ENCODE peak calls at places on chromosome 13, in seven cellular contexts. One of them, this sample, is unnamed.

GRCh38 chr13:51645154-51645650 is 60.9 kb downstream of the WDFY2 start:
- DNase-seq in foreskin fibroblast: peak
- DNase-seq in activated T-helper 1 cell treated with anti-CD3 and anti-CD28 coated beads, Interleukin-2, amount 50 U/mL, for 16 hours: no peak
- DNase-seq in GM03348: peak
- DNase-seq in GM20000: peak
- DNase-seq in NCI-H774: no peak
- DNase-seq in cardiac muscle cell: peak
- DNase-seq in this sample: no peak

GRCh38 chr13:44323754-44324153 is 49.9 kb upstream of the SERP2 start:
- DNase-seq in cardiac muscle cell: no peak
- DNase-seq in activated T-helper 1 cell treated with anti-CD3 and anti-CD28 coated beads, Interleukin-2, amount 50 U/mL, for 16 hours: no peak
- DNase-seq in GM20000: no peak
- DNase-seq in foreskin fibroblast: no peak
- DNase-seq in NCI-H774: no peak
- DNase-seq in GM03348: no peak
- DNase-seq in this sample: no peak

GRCh38 chr13:79869326-79869725 is 388.4 kb downstream of the NDFIP2 start:
- DNase-seq in NCI-H774: no peak
- DNase-seq in activated T-helper 1 cell treated with anti-CD3 and anti-CD28 coated beads, Interleukin-2, amount 50 U/mL, for 16 hours: no peak
- DNase-seq in cardiac muscle cell: no peak
- DNase-seq in foreskin fibroblast: no peak
- DNase-seq in GM03348: no peak
- DNase-seq in GM20000: no peak
- DNase-seq in this sample: no peak

GRCh38 chr13:71260246-71260645 is 606.8 kb downstream of the DACH1 start:
- DNase-seq in activated T-helper 1 cell treated with anti-CD3 and anti-CD28 coated beads, Interleukin-2, amount 50 U/mL, for 16 hours: no peak
- DNase-seq in GM03348: no peak
- DNase-seq in NCI-H774: no peak
- DNase-seq in foreskin fibroblast: no peak
- DNase-seq in cardiac muscle cell: no peak
- DNase-seq in GM20000: no peak
- DNase-seq in this sample: no peak

GRCh38 chr13:21043898-21044297 is 17.5 kb downstream of the LATS2 start:
- DNase-seq in cardiac muscle cell: peak
- DNase-seq in foreskin fibroblast: peak
- DNase-seq in activated T-helper 1 cell treated with anti-CD3 and anti-CD28 coated beads, Interleukin-2, amount 50 U/mL, for 16 hours: no peak
- DNase-seq in GM03348: peak
- DNase-seq in GM20000: no peak
- DNase-seq in NCI-H774: no peak
- DNase-seq in this sample: no peak

GRCh38 chr13:80134360-80134759 is 206.6 kb downstream of the SPRY2 start:
- DNase-seq in foreskin fibroblast: no peak
- DNase-seq in GM03348: no peak
- DNase-seq in NCI-H774: no peak
- DNase-seq in activated T-helper 1 cell treated with anti-CD3 and anti-CD28 coated beads, Interleukin-2, amount 50 U/mL, for 16 hours: no peak
- DNase-seq in cardiac muscle cell: no peak
- DNase-seq in GM20000: no peak
- DNase-seq in this sample: no peak

GRCh38 chr13:113050856-113051431 is 54.6 kb upstream of the F7 start:
- DNase-seq in GM03348: no peak
- DNase-seq in cardiac muscle cell: no peak
- DNase-seq in NCI-H774: no peak
- DNase-seq in GM20000: no peak
- DNase-seq in activated T-helper 1 cell treated with anti-CD3 and anti-CD28 coated beads, Interleukin-2, amount 50 U/mL, for 16 hours: no peak
- DNase-seq in foreskin fibroblast: no peak
- DNase-seq in this sample: no peak

GRCh38 chr13:106450991-106451390 is 84.5 kb downstream of the EFNB2 start:
- DNase-seq in NCI-H774: no peak
- DNase-seq in GM20000: no peak
- DNase-seq in GM03348: no peak
- DNase-seq in activated T-helper 1 cell treated with anti-CD3 and anti-CD28 coated beads, Interleukin-2, amount 50 U/mL, for 16 hours: no peak
- DNase-seq in cardiac muscle cell: no peak
- DNase-seq in foreskin fibroblast: no peak
- DNase-seq in this sample: no peak

GRCh38 chr13:98577823-98578285 is 947 bp upstream of the STK24 start:
- DNase-seq in NCI-H774: no peak
- DNase-seq in activated T-helper 1 cell treated with anti-CD3 and anti-CD28 coated beads, Interleukin-2, amount 50 U/mL, for 16 hours: no peak
- DNase-seq in GM03348: no peak
- DNase-seq in cardiac muscle cell: no peak
- DNase-seq in foreskin fibroblast: no peak
- DNase-seq in GM20000: no peak
- DNase-seq in this sample: no peak

GRCh38 chr13:26628706-26629105 is 71.2 kb downstream of the WASF3 start:
- DNase-seq in cardiac muscle cell: peak
- DNase-seq in GM20000: no peak
- DNase-seq in GM03348: peak
- DNase-seq in NCI-H774: no peak
- DNase-seq in foreskin fibroblast: no peak
- DNase-seq in activated T-helper 1 cell treated with anti-CD3 and anti-CD28 coated beads, Interleukin-2, amount 50 U/mL, for 16 hours: no peak
- DNase-seq in this sample: no peak

GRCh38 chr13:101127741-101128353 is 288.5 kb downstream of the NALCN start:
- DNase-seq in cardiac muscle cell: peak
- DNase-seq in activated T-helper 1 cell treated with anti-CD3 and anti-CD28 coated beads, Interleukin-2, amount 50 U/mL, for 16 hours: no peak
- DNase-seq in foreskin fibroblast: no peak
- DNase-seq in GM20000: peak
- DNase-seq in NCI-H774: peak
- DNase-seq in GM03348: peak
- DNase-seq in this sample: no peak

GRCh38 chr13:105341758-105342157 is 1193.7 kb downstream of the EFNB2 start:
- DNase-seq in GM20000: no peak
- DNase-seq in activated T-helper 1 cell treated with anti-CD3 and anti-CD28 coated beads, Interleukin-2, amount 50 U/mL, for 16 hours: no peak
- DNase-seq in NCI-H774: no peak
- DNase-seq in foreskin fibroblast: no peak
- DNase-seq in cardiac muscle cell: no peak
- DNase-seq in GM03348: no peak
- DNase-seq in this sample: no peak

GRCh38 chr13:114224201-114224600 is 10.5 kb upstream of the CDC16 start:
- DNase-seq in foreskin fibroblast: no peak
- DNase-seq in cardiac muscle cell: no peak
- DNase-seq in NCI-H774: no peak
- DNase-seq in GM20000: no peak
- DNase-seq in activated T-helper 1 cell treated with anti-CD3 and anti-CD28 coated beads, Interleukin-2, amount 50 U/mL, for 16 hours: no peak
- DNase-seq in GM03348: no peak
- DNase-seq in this sample: no peak

GRCh38 chr13:45882626-45883025 is 31.1 kb upstream of the SIAH3 start:
- DNase-seq in cardiac muscle cell: no peak
- DNase-seq in activated T-helper 1 cell treated with anti-CD3 and anti-CD28 coated beads, Interleukin-2, amount 50 U/mL, for 16 hours: no peak
- DNase-seq in foreskin fibroblast: no peak
- DNase-seq in GM03348: no peak
- DNase-seq in GM20000: no peak
- DNase-seq in NCI-H774: no peak
- DNase-seq in this sample: no peak

GRCh38 chr13:66780814-66781213 is 449.3 kb downstream of the PCDH9 start:
- DNase-seq in activated T-helper 1 cell treated with anti-CD3 and anti-CD28 coated beads, Interleukin-2, amount 50 U/mL, for 16 hours: no peak
- DNase-seq in NCI-H774: no peak
- DNase-seq in GM20000: no peak
- DNase-seq in GM03348: no peak
- DNase-seq in foreskin fibroblast: peak
- DNase-seq in cardiac muscle cell: peak
- DNase-seq in this sample: no peak

GRCh38 chr13:24878340-24878739 is 114.4 kb downstream of the RNF17 start:
- DNase-seq in GM03348: no peak
- DNase-seq in NCI-H774: no peak
- DNase-seq in cardiac muscle cell: no peak
- DNase-seq in GM20000: no peak
- DNase-seq in activated T-helper 1 cell treated with anti-CD3 and anti-CD28 coated beads, Interleukin-2, amount 50 U/mL, for 16 hours: no peak
- DNase-seq in foreskin fibroblast: no peak
- DNase-seq in this sample: no peak

GRCh38 chr13:74715718-74716117 is 581.5 kb upstream of the KLF12 start:
- DNase-seq in cardiac muscle cell: no peak
- DNase-seq in activated T-helper 1 cell treated with anti-CD3 and anti-CD28 coated beads, Interleukin-2, amount 50 U/mL, for 16 hours: no peak
- DNase-seq in foreskin fibroblast: peak
- DNase-seq in GM03348: peak
- DNase-seq in GM20000: no peak
- DNase-seq in NCI-H774: no peak
- DNase-seq in this sample: no peak

GRCh38 chr13:81383441-81383840 is 1042.5 kb upstream of the SPRY2 start:
- DNase-seq in GM03348: no peak
- DNase-seq in NCI-H774: no peak
- DNase-seq in activated T-helper 1 cell treated with anti-CD3 and anti-CD28 coated beads, Interleukin-2, amount 50 U/mL, for 16 hours: no peak
- DNase-seq in cardiac muscle cell: no peak
- DNase-seq in GM20000: no peak
- DNase-seq in foreskin fibroblast: no peak
- DNase-seq in this sample: no peak

GRCh38 chr13:83162493-83162892 is 719.8 kb downstream of the SLITRK1 start:
- DNase-seq in NCI-H774: no peak
- DNase-seq in GM03348: no peak
- DNase-seq in activated T-helper 1 cell treated with anti-CD3 and anti-CD28 coated beads, Interleukin-2, amount 50 U/mL, for 16 hours: no peak
- DNase-seq in cardiac muscle cell: peak
- DNase-seq in GM20000: no peak
- DNase-seq in foreskin fibroblast: no peak
- DNase-seq in this sample: no peak

GRCh38 chr13:111901301-111901905 is 165.5 kb upstream of the SOX1 start:
- DNase-seq in cardiac muscle cell: no peak
- DNase-seq in GM20000: no peak
- DNase-seq in activated T-helper 1 cell treated with anti-CD3 and anti-CD28 coated beads, Interleukin-2, amount 50 U/mL, for 16 hours: no peak
- DNase-seq in NCI-H774: no peak
- DNase-seq in GM03348: no peak
- DNase-seq in foreskin fibroblast: no peak
- DNase-seq in this sample: no peak

GRCh38 chr13:89380101-89380500 is 1708.9 kb downstream of the SLITRK5 start:
- DNase-seq in GM03348: no peak
- DNase-seq in foreskin fibroblast: no peak
- DNase-seq in NCI-H774: no peak
- DNase-seq in cardiac muscle cell: no peak
- DNase-seq in GM20000: no peak
- DNase-seq in activated T-helper 1 cell treated with anti-CD3 and anti-CD28 coated beads, Interleukin-2, amount 50 U/mL, for 16 hours: no peak
- DNase-seq in this sample: no peak

GRCh38 chr13:98557934-98558630 is 18.8 kb downstream of the STK24 start:
- DNase-seq in GM03348: peak
- DNase-seq in foreskin fibroblast: no peak
- DNase-seq in activated T-helper 1 cell treated with anti-CD3 and anti-CD28 coated beads, Interleukin-2, amount 50 U/mL, for 16 hours: no peak
- DNase-seq in GM20000: no peak
- DNase-seq in NCI-H774: no peak
- DNase-seq in cardiac muscle cell: no peak
- DNase-seq in this sample: no peak

GRCh38 chr13:33057019-33057785 is 41.0 kb downstream of the KL start:
- DNase-seq in GM20000: peak
- DNase-seq in cardiac muscle cell: peak
- DNase-seq in foreskin fibroblast: no peak
- DNase-seq in activated T-helper 1 cell treated with anti-CD3 and anti-CD28 coated beads, Interleukin-2, amount 50 U/mL, for 16 hours: no peak
- DNase-seq in NCI-H774: no peak
- DNase-seq in GM03348: peak
- DNase-seq in this sample: no peak

GRCh38 chr13:78121459-78122348 is 203.1 kb upstream of the EDNRB start:
- DNase-seq in foreskin fibroblast: peak
- DNase-seq in GM20000: peak
- DNase-seq in activated T-helper 1 cell treated with anti-CD3 and anti-CD28 coated beads, Interleukin-2, amount 50 U/mL, for 16 hours: no peak
- DNase-seq in cardiac muscle cell: peak
- DNase-seq in GM03348: peak
- DNase-seq in NCI-H774: peak
- DNase-seq in this sample: peak

GRCh38 chr13:92951273-92951820 is 275.3 kb upstream of the GPC6 start:
- DNase-seq in foreskin fibroblast: no peak
- DNase-seq in GM03348: no peak
- DNase-seq in cardiac muscle cell: peak
- DNase-seq in activated T-helper 1 cell treated with anti-CD3 and anti-CD28 coated beads, Interleukin-2, amount 50 U/mL, for 16 hours: no peak
- DNase-seq in NCI-H774: no peak
- DNase-seq in GM20000: no peak
- DNase-seq in this sample: no peak

GRCh38 chr13:114081761-114082681 is 50.4 kb downstream of the RASA3 start:
- DNase-seq in GM03348: no peak
- DNase-seq in NCI-H774: no peak
- DNase-seq in GM20000: no peak
- DNase-seq in cardiac muscle cell: no peak
- DNase-seq in foreskin fibroblast: no peak
- DNase-seq in activated T-helper 1 cell treated with anti-CD3 and anti-CD28 coated beads, Interleukin-2, amount 50 U/mL, for 16 hours: no peak
- DNase-seq in this sample: no peak

GRCh38 chr13:113453962-113454361 is 674 bp upstream of the ADPRHL1 start:
- DNase-seq in GM03348: no peak
- DNase-seq in cardiac muscle cell: peak
- DNase-seq in NCI-H774: no peak
- DNase-seq in GM20000: no peak
- DNase-seq in activated T-helper 1 cell treated with anti-CD3 and anti-CD28 coated beads, Interleukin-2, amount 50 U/mL, for 16 hours: no peak
- DNase-seq in foreskin fibroblast: peak
- DNase-seq in this sample: no peak

GRCh38 chr13:23467048-23467931 is 33.8 kb upstream of the SACS start:
- DNase-seq in foreskin fibroblast: peak
- DNase-seq in NCI-H774: no peak
- DNase-seq in GM20000: no peak
- DNase-seq in GM03348: peak
- DNase-seq in activated T-helper 1 cell treated with anti-CD3 and anti-CD28 coated beads, Interleukin-2, amount 50 U/mL, for 16 hours: no peak
- DNase-seq in cardiac muscle cell: no peak
- DNase-seq in this sample: no peak

This sample was measured in natural killer cell treated with Interleukin-12 subunit alpha and Interleukin-12 subunit beta and Interleukin-15 and Interleukin-18, amount 100 ng/mL, for 72 hours.